ENCODE peak calls at places on chromosomes 4 and X, in ten cellular contexts. One of them, this sample, is unnamed.

GRCh38 chr4:88949605-88950004 is 107.4 kb downstream of the FAM13A start:
- DNase-seq in NB4: no peak
- DNase-seq in HCT116: no peak
- DNase-seq in IMR-90: no peak
- DNase-seq in right lobe of liver: no peak
- DNase-seq in testis: no peak
- DNase-seq in Peyer's patch: no peak
- DNase-seq in body of pancreas: no peak
- DNase-seq in suprapubic skin: no peak
- DNase-seq in adrenal gland: no peak
- DNase-seq in this sample: peak; percentile 13

GRCh38 chr4:101009471-101009870 is 337.9 kb downstream of the PPP3CA start:
- DNase-seq in Peyer's patch: no peak
- DNase-seq in adrenal gland: no peak
- DNase-seq in IMR-90: no peak
- DNase-seq in body of pancreas: no peak
- DNase-seq in testis: no peak
- DNase-seq in NB4: no peak
- DNase-seq in suprapubic skin: no peak
- DNase-seq in HCT116: no peak
- DNase-seq in right lobe of liver: no peak
- DNase-seq in this sample: no peak

GRCh38 chr4:69095301-69095731 is 958 bp upstream of the UGT2B7 start:
- DNase-seq in IMR-90: peak; percentile 92
- DNase-seq in testis: no peak
- DNase-seq in Peyer's patch: peak; percentile 39
- DNase-seq in adrenal gland: no peak
- DNase-seq in body of pancreas: no peak
- DNase-seq in HCT116: no peak
- DNase-seq in NB4: peak; percentile 9
- DNase-seq in right lobe of liver: no peak
- DNase-seq in suprapubic skin: no peak
- DNase-seq in this sample: no peak

GRCh38 chrX:108527724-108528123 is 88.1 kb downstream of the COL4A5 start:
- DNase-seq in NB4: no peak
- DNase-seq in HCT116: no peak
- DNase-seq in Peyer's patch: no peak
- DNase-seq in IMR-90: no peak
- DNase-seq in right lobe of liver: no peak
- DNase-seq in testis: no peak
- DNase-seq in adrenal gland: no peak
- DNase-seq in body of pancreas: no peak
- DNase-seq in suprapubic skin: no peak
- DNase-seq in this sample: no peak

GRCh38 chrX:2901367-2902036 is 27.6 kb downstream of the ARSD start:
- DNase-seq in testis: no peak
- DNase-seq in suprapubic skin: no peak
- DNase-seq in adrenal gland: no peak
- DNase-seq in IMR-90: peak; percentile 64
- DNase-seq in HCT116: no peak
- DNase-seq in Peyer's patch: no peak
- DNase-seq in NB4: no peak
- DNase-seq in body of pancreas: no peak
- DNase-seq in right lobe of liver: no peak
- DNase-seq in this sample: no peak

GRCh38 chrX:135516376-135516775 is 4.1 kb upstream of the INTS6L start:
- DNase-seq in body of pancreas: no peak
- DNase-seq in right lobe of liver: no peak
- DNase-seq in suprapubic skin: no peak
- DNase-seq in NB4: peak; percentile 80
- DNase-seq in IMR-90: no peak
- DNase-seq in Peyer's patch: no peak
- DNase-seq in adrenal gland: no peak
- DNase-seq in testis: no peak
- DNase-seq in HCT116: no peak
- DNase-seq in this sample: peak; percentile 1

GRCh38 chr4:165839615-165840333 is 33.3 kb upstream of the TLL1 start:
- DNase-seq in HCT116: no peak
- DNase-seq in Peyer's patch: no peak
- DNase-seq in suprapubic skin: no peak
- DNase-seq in testis: no peak
- DNase-seq in right lobe of liver: no peak
- DNase-seq in adrenal gland: no peak
- DNase-seq in body of pancreas: no peak
- DNase-seq in IMR-90: no peak
- DNase-seq in NB4: no peak
- DNase-seq in this sample: no peak

GRCh38 chr4:73683033-73683432 is 57.3 kb upstream of the CXCL8 start:
- DNase-seq in NB4: no peak
- DNase-seq in right lobe of liver: no peak
- DNase-seq in IMR-90: no peak
- DNase-seq in HCT116: no peak
- DNase-seq in suprapubic skin: no peak
- DNase-seq in body of pancreas: no peak
- DNase-seq in testis: no peak
- DNase-seq in adrenal gland: no peak
- DNase-seq in Peyer's patch: no peak
- DNase-seq in this sample: no peak

GRCh38 chr4:98512918-98513317 is 145.5 kb downstream of the TSPAN5 start:
- DNase-seq in HCT116: no peak
- DNase-seq in IMR-90: no peak
- DNase-seq in right lobe of liver: no peak
- DNase-seq in testis: no peak
- DNase-seq in Peyer's patch: no peak
- DNase-seq in suprapubic skin: no peak
- DNase-seq in adrenal gland: no peak
- DNase-seq in body of pancreas: no peak
- DNase-seq in NB4: no peak
- DNase-seq in this sample: no peak

GRCh38 chr4:123102897-123103489 is 180.6 kb upstream of the NUDT6 start:
- DNase-seq in body of pancreas: no peak
- DNase-seq in adrenal gland: no peak
- DNase-seq in IMR-90: peak; percentile 69
- DNase-seq in Peyer's patch: no peak
- DNase-seq in suprapubic skin: no peak
- DNase-seq in right lobe of liver: no peak
- DNase-seq in testis: no peak
- DNase-seq in NB4: peak; percentile 57
- DNase-seq in HCT116: peak; percentile 19
- DNase-seq in this sample: peak; percentile 53

GRCh38 chrX:154434394-154435168 is 2.4 kb upstream of the GDI1 start:
- DNase-seq in right lobe of liver: no peak
- DNase-seq in Peyer's patch: no peak
- DNase-seq in testis: no peak
- DNase-seq in NB4: no peak
- DNase-seq in IMR-90: no peak
- DNase-seq in HCT116: no peak
- DNase-seq in adrenal gland: no peak
- DNase-seq in body of pancreas: no peak
- DNase-seq in suprapubic skin: no peak
- DNase-seq in this sample: no peak
- TF ChIP-seq POLR2A in right lobe of liver: no peak
- TF ChIP-seq POLR2A in Peyer's patch: no peak
- TF ChIP-seq POLR2A in testis: no peak
- TF ChIP-seq POLR2A in NB4: no peak
- TF ChIP-seq POLR2A in IMR-90: no peak
- TF ChIP-seq POLR2A in HCT116: no peak
- TF ChIP-seq POLR2A in adrenal gland: no peak
- TF ChIP-seq POLR2A in body of pancreas: no peak
- TF ChIP-seq POLR2A in suprapubic skin: no peak
- TF ChIP-seq POLR2A in this sample: no peak

GRCh38 chrX:53160297-53160983 is 64.6 kb downstream of the KDM5C start:
- DNase-seq in HCT116: no peak
- DNase-seq in suprapubic skin: no peak
- DNase-seq in right lobe of liver: no peak
- DNase-seq in Peyer's patch: no peak
- DNase-seq in body of pancreas: no peak
- DNase-seq in IMR-90: no peak
- DNase-seq in NB4: no peak
- DNase-seq in testis: no peak
- DNase-seq in adrenal gland: no peak
- DNase-seq in this sample: no peak

GRCh38 chrX:53156207-53156596 is 62.3 kb downstream of the KANTR start:
- DNase-seq in IMR-90: no peak
- DNase-seq in adrenal gland: no peak
- DNase-seq in NB4: no peak
- DNase-seq in right lobe of liver: no peak
- DNase-seq in HCT116: no peak
- DNase-seq in suprapubic skin: no peak
- DNase-seq in Peyer's patch: no peak
- DNase-seq in body of pancreas: no peak
- DNase-seq in testis: no peak
- DNase-seq in this sample: no peak

GRCh38 chrX:53155512-53156206 is 61.7 kb downstream of the KANTR start:
- DNase-seq in body of pancreas: no peak
- DNase-seq in IMR-90: no peak
- DNase-seq in right lobe of liver: no peak
- DNase-seq in NB4: no peak
- DNase-seq in adrenal gland: no peak
- DNase-seq in Peyer's patch: no peak
- DNase-seq in suprapubic skin: no peak
- DNase-seq in HCT116: no peak
- DNase-seq in testis: no peak
- DNase-seq in this sample: no peak

GRCh38 chrX:53163436-53163835 is 61.6 kb downstream of the KDM5C start:
- DNase-seq in adrenal gland: no peak
- DNase-seq in HCT116: no peak
- DNase-seq in NB4: no peak
- DNase-seq in IMR-90: no peak
- DNase-seq in suprapubic skin: no peak
- DNase-seq in Peyer's patch: no peak
- DNase-seq in testis: no peak
- DNase-seq in right lobe of liver: no peak
- DNase-seq in body of pancreas: no peak
- DNase-seq in this sample: no peak

GRCh38 chrX:53159184-53159583 is 65.2 kb downstream of the KANTR start:
- DNase-seq in Peyer's patch: no peak
- DNase-seq in right lobe of liver: no peak
- DNase-seq in adrenal gland: no peak
- DNase-seq in suprapubic skin: no peak
- DNase-seq in testis: no peak
- DNase-seq in body of pancreas: no peak
- DNase-seq in HCT116: no peak
- DNase-seq in IMR-90: no peak
- DNase-seq in NB4: no peak
- DNase-seq in this sample: no peak
- TF ChIP-seq POLR2A in Peyer's patch: no peak
- TF ChIP-seq POLR2A in right lobe of liver: no peak
- TF ChIP-seq POLR2A in adrenal gland: no peak
- TF ChIP-seq POLR2A in suprapubic skin: no peak
- TF ChIP-seq POLR2A in testis: no peak
- TF ChIP-seq POLR2A in body of pancreas: no peak
- TF ChIP-seq POLR2A in HCT116: no peak
- TF ChIP-seq POLR2A in IMR-90: no peak
- TF ChIP-seq POLR2A in NB4: no peak
- TF ChIP-seq POLR2A in this sample: no peak

GRCh38 chr4:127634181-127634580 is 1.4 kb downstream of the INTU start:
- DNase-seq in IMR-90: peak; percentile 92
- DNase-seq in testis: no peak
- DNase-seq in suprapubic skin: no peak
- DNase-seq in HCT116: no peak
- DNase-seq in body of pancreas: no peak
- DNase-seq in adrenal gland: no peak
- DNase-seq in NB4: no peak
- DNase-seq in right lobe of liver: no peak
- DNase-seq in Peyer's patch: no peak
- DNase-seq in this sample: no peak

GRCh38 chr4:127630152-127630551 is 2.6 kb upstream of the INTU start:
- DNase-seq in testis: no peak
- DNase-seq in IMR-90: no peak
- DNase-seq in NB4: no peak
- DNase-seq in HCT116: no peak
- DNase-seq in Peyer's patch: no peak
- DNase-seq in right lobe of liver: no peak
- DNase-seq in adrenal gland: no peak
- DNase-seq in suprapubic skin: no peak
- DNase-seq in body of pancreas: no peak
- DNase-seq in this sample: no peak

GRCh38 chr4:127631420-127631819 is 1.3 kb upstream of the INTU start:
- DNase-seq in suprapubic skin: no peak
- DNase-seq in Peyer's patch: no peak
- DNase-seq in right lobe of liver: no peak
- DNase-seq in IMR-90: peak; percentile 56
- DNase-seq in body of pancreas: no peak
- DNase-seq in adrenal gland: no peak
- DNase-seq in HCT116: no peak
- DNase-seq in testis: no peak
- DNase-seq in NB4: no peak
- DNase-seq in this sample: peak; percentile 17

GRCh38 chr4:127632420-127633403 is at the start of gene INTU:
- DNase-seq in adrenal gland: peak; percentile 96
- DNase-seq in body of pancreas: peak; percentile 97
- DNase-seq in IMR-90: peak; percentile 97
- DNase-seq in NB4: peak; percentile 88
- DNase-seq in testis: peak; percentile 99
- DNase-seq in HCT116: peak; percentile 92
- DNase-seq in right lobe of liver: peak; percentile 90
- DNase-seq in Peyer's patch: peak; percentile 94
- DNase-seq in suprapubic skin: peak; percentile 94
- DNase-seq in this sample: peak; percentile 87
- TF ChIP-seq POLR2A in adrenal gland: no peak
- TF ChIP-seq POLR2A in body of pancreas: peak; percentile 41
- TF ChIP-seq POLR2A in IMR-90: peak; percentile 63
- TF ChIP-seq POLR2A in NB4: no peak
- TF ChIP-seq POLR2A in testis: no peak
- TF ChIP-seq POLR2A in HCT116: no peak
- TF ChIP-seq POLR2A in right lobe of liver: no peak
- TF ChIP-seq POLR2A in Peyer's patch: no peak
- TF ChIP-seq POLR2A in suprapubic skin: no peak
- TF ChIP-seq POLR2A in this sample: peak; percentile 54

DNA sequence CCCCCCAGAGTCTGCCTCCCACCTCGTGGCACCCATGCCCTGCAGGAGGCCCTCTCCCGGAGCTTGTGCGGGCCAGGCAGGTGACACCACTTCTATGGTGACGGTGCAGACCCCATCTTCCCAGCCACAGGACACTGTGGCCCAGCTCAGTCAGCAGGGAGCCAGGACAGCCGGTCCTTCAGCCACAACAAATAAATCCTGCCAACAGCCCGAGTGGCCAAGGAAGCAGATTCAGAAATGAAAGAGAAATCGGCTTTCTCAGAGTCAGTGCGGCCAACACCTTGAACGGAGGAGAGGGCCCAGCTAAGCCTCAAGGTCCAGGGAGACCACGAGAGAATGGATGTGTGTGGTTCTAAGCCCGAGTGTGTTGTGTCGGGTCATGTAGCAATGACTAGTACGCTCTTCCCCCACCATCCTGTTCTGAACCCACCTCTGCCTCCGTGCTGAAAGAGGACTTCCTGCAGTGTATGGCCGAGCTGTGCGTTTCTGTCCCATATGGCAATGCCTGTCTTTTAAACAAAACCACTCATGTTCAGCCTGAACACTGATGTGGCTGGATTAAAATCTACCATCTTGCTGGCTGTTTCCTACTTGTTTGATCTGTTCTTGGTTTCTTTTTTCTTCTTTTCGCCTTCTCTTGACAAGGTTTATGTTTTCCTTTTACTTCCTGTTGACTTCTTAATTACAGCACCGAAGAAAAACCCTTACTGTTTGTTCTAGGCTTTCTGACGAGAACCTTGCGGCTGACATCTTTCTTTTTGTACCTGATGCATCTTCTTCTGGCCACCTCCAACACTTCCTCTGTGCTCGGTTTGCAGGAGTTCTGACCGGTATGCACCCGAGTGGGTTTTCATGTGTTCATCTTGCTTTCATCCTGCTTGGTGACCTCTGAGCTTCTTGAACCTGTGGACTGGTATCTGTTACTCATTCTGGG is 53.1 kb downstream of the GAK start:
- DNase-seq in testis: no peak
- DNase-seq in right lobe of liver: no peak
- DNase-seq in body of pancreas: no peak
- DNase-seq in adrenal gland: no peak
- DNase-seq in suprapubic skin: no peak
- DNase-seq in NB4: no peak
- DNase-seq in Peyer's patch: no peak
- DNase-seq in IMR-90: no peak
- DNase-seq in HCT116: no peak
- DNase-seq in this sample: no peak
- TF ChIP-seq POLR2A in testis: no peak
- TF ChIP-seq POLR2A in right lobe of liver: no peak
- TF ChIP-seq POLR2A in body of pancreas: no peak
- TF ChIP-seq POLR2A in adrenal gland: no peak
- TF ChIP-seq POLR2A in suprapubic skin: no peak
- TF ChIP-seq POLR2A in NB4: no peak
- TF ChIP-seq POLR2A in Peyer's patch: no peak
- TF ChIP-seq POLR2A in IMR-90: no peak
- TF ChIP-seq POLR2A in HCT116: no peak
- TF ChIP-seq POLR2A in this sample: no peak